ENCODE peak calls at places on chromosome X, in five cellular contexts. U is sigmoid colon, D is K562, C is endothelial cell of umbilical vein, B is GM23338. P is an unnamed sample.

GRCh38 chrX:11341274-11342256 is 48.4 kb downstream of the AMELX start:
- DNase-seq in B (no peak), C (peak), D (peak), U (peak), P (no peak)

GRCh38 chrX:31314921-31315320 is 243.1 kb upstream of the FTHL17 start:
- DNase-seq in U (no peak), B (no peak), D (no peak), C (no peak), P (no peak)

GRCh38 chrX:10101269-10101668 is 55.5 kb upstream of the CLCN4 start:
- DNase-seq in D (no peak), B (no peak), C (no peak), U (no peak), P (no peak)

GRCh38 chrX:137028699-137029098 is 5.1 kb downstream of the GPR101 start:
- DNase-seq in U (no peak), D (no peak), C (no peak), B (no peak), P (no peak)

GRCh38 chrX:16138108-16138427 is 14.7 kb downstream of the GRPR start:
- DNase-seq in D (no peak), C (peak), U (no peak), B (peak), P (no peak)

GRCh38 chrX:67721321-67721720 is 177.5 kb downstream of the AR start:
- DNase-seq in U (no peak), D (no peak), C (peak), B (no peak), P (no peak)

GRCh38 chrX:100643943-100644587 is at the start of gene SRPX2:
- DNase-seq in D (no peak), B (no peak), U (peak), C (peak), P (no peak)

GRCh38 chrX:13287816-13288215 is 32.0 kb downstream of the ATXN3L start:
- DNase-seq in B (no peak), D (peak), U (no peak), C (peak), P (no peak)

GRCh38 chrX:40096395-40097091 is 1.2 kb downstream of the BCOR start:
- DNase-seq in C (peak), U (peak), D (no peak), B (no peak), P (no peak)

GRCh38 chrX:13373807-13374187 is 53.9 kb upstream of the ATXN3L start:
- DNase-seq in B (no peak), U (no peak), D (no peak), C (peak), P (no peak)

GRCh38 chrX:915427-916234 is 285.0 kb downstream of the SHOX start:
- DNase-seq in U (no peak), D (no peak), B (no peak), C (no peak), P (no peak)

GRCh38 chrX:26889574-26889973 is 573.6 kb downstream of the PPP4R3C start:
- DNase-seq in U (no peak), B (no peak), C (no peak), D (no peak), P (no peak)

GRCh38 chrX:11351375-11352295 is 58.4 kb downstream of the AMELX start:
- DNase-seq in B (no peak), D (no peak), U (peak), C (no peak), P (no peak)

DNA sequence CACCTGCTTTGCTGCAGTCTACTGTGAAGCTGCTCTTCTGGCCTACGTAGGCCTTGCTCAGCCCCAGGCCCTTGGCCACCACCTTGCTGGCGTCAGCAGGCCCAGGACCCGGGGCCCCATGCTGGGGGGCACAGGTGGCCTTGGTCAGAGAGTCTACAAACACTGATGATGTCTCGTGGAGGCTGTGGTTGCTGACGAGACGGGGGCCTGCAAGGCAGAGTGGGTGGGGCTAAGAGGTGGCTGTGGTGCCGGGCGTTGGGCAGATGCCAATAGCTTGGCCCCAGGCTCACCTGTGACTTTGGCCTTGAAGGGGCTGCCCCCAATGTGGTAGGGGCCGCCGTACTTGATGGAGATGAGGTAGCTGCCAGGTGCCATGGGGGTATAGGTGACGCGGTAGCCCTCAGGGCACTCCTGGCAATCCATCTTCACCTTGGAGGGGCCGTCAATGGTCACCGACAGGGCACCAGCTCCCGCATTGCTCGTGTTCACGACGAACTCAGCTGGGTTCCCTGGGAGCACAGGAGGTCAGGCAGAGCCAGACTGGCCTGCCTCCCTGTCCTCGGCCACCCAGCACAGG is 25.0 kb downstream of the FLNA start:
- DNase-seq in D (no peak), C (no peak), B (no peak), U (peak), P (no peak)
- TF ChIP-seq POLR2AphosphoS5 in D (no peak), C (no peak), B (no peak), U (peak), P (no peak)

GRCh38 chrX:18872621-18873020 is 111.3 kb downstream of the PHKA2 start:
- DNase-seq in C (no peak), U (no peak), B (no peak), D (no peak), P (no peak)

GRCh38 chrX:18873836-18874235 is 110.1 kb downstream of the PHKA2 start:
- DNase-seq in C (no peak), B (no peak), U (no peak), D (no peak), P (no peak)

GRCh38 chrX:18874560-18875255 is 109.2 kb downstream of the PHKA2 start:
- DNase-seq in C (no peak), B (no peak), U (no peak), D (no peak), P (no peak)

GRCh38 chrX:18871970-18872369 is 111.9 kb downstream of the PHKA2 start:
- DNase-seq in C (no peak), B (no peak), D (no peak), U (no peak), P (no peak)

DNA sequence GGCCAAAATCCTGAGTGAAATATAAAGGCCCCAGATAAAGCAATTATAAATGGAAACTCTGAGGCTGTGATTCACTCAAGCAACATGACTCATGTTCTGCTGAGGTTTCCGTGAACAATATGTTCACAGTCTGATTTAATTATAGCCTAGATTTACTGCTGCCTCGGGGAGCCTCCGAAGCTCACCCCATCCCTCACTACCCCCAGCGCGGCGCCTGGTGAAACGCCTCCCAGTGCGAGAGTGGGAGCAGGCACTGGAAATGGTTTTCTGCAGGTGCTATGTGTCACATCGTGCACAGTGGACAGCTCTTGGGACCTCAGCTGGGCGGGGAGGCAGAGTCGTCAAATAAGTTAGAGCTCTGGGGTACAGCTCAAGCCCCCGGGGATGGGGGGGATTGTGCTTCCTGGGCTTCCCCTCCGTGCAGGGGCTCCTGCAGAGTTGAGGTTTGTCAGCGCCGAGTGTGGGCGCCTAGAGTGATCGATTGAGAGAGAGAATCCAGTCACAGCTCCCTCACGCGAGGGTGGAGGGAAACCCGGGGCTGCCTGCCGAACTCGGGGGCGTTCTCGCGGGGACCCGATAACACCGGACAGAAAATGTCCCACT is 110.6 kb downstream of the PHKA2 start:
- DNase-seq in D (no peak), U (peak), B (no peak), C (peak), P (peak)
- H3K4me3 ChIP-seq in D (no peak), U (no peak), B (no peak), C (no peak), P (peak)

DNA sequence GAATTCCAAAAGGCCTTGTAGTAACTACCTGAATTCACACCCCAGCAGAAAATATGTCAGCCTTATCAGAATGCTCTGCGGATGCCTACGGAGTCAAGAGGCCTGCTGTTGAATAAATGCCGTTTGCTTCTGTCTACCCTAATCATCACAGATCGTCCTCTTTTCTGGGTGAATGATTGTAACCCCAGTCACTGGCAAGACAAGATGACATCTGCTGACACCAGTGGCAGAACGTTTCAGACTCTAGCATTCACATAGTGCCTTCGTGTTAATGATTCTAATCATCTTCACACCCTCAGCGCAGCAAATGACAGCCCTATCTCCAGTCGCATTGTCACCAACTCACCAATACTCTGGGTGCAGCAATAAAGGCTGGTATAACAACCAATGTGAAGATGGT is 89.1 kb upstream of the MAP3K15 start:
- DNase-seq in C (no peak), B (no peak), D (no peak), U (no peak), P (no peak)
- TF ChIP-seq POLR2AphosphoS5 in C (no peak), B (no peak), D (no peak), U (no peak), P (no peak)

GRCh38 chrX:134181261-134181660 is 55.7 kb upstream of the CCDC160 start:
- DNase-seq in B (peak), U (no peak), C (no peak), D (no peak), P (no peak)
- H3K4me3 ChIP-seq in B (peak), U (no peak), C (no peak), D (no peak), P (no peak)

GRCh38 chrX:2701600-2701999 is 10.5 kb downstream of the CD99 start:
- DNase-seq in C (no peak), D (no peak), B (no peak), U (no peak), P (no peak)
- TF ChIP-seq POLR2AphosphoS5 in C (no peak), D (no peak), B (no peak), U (peak), P (no peak)

GRCh38 chrX:53262918-53263394 is 18.4 kb downstream of the IQSEC2 start:
- DNase-seq in C (peak), B (no peak), D (peak), U (no peak), P (no peak)

GRCh38 chrX:53260836-53261235 is 20.5 kb downstream of the IQSEC2 start:
- DNase-seq in C (no peak), U (peak), D (no peak), B (no peak), P (no peak)

GRCh38 chrX:53261573-53261972 is 19.8 kb downstream of the IQSEC2 start:
- DNase-seq in D (no peak), U (no peak), B (no peak), C (no peak), P (no peak)

GRCh38 chrX:53263597-53264094 is 17.7 kb downstream of the IQSEC2 start:
- DNase-seq in D (peak), B (no peak), C (peak), U (no peak), P (no peak)

DNA sequence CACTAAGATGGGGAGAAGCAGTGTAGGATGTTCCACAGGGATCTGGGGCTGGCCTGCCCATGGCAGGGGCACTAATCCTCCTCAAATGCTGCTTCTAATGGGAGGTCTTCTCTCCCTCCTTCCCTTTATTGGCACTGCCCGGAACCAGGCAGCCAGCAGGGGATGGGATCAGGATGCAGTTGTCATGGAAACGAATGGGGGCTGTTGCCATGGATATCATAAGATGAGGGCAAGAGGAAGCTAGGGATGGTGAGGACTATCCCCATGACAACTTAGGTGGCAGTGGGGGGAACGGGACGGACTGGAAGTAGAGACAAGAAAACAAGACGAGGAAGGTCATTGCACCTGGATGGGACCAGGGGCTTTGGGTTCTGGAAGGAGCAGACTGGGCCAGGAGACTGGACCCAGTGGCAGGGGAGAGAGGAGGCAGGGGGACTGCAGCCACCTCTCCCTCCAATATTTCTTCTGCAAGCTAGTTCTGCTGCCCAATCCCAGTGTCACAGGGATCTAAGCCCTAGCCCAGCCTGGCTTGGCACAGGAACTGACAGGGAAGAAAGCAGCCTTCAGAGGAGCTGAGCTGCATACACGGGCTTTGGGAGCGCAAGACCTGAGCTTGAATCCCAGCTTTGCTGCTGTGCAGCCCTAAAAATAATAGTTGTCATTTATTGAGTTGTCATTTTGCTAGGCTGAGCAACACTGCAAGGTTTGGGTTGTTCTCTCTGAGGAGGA is 19.0 kb downstream of the IQSEC2 start:
- DNase-seq in B (no peak), U (peak), C (no peak), D (no peak), P (no peak)
- H3K4me3 ChIP-seq in B (no peak), U (no peak), C (no peak), D (no peak), P (no peak)